ENCODE peak calls at places on chromosomes 3 and 15, in seven cellular contexts. One of them, this sample, is unnamed.
A peak's percentile ranks its signal among the peaks of the same experiment; 100 is the strongest.

GRCh38 chr3:143063018-143063417 is 56.6 kb upstream of the CHST2 start:
- DNase-seq in CD4-positive, CD25-positive, alpha-beta regulatory T cell: no peak
- DNase-seq in left cardiac atrium: no peak
- DNase-seq in hypothalamus: no peak
- DNase-seq in iris pigment epithelial cell: peak; percentile 63
- DNase-seq in Caki2: no peak
- DNase-seq in stimulated activated CD4-positive, alpha-beta T cell treated with anti-CD3 and anti-CD28 coated beads, Interleukin-4, amount 100 ng/mL, for 4 hours: no peak
- DNase-seq in this sample: no peak

GRCh38 chr3:33392703-33393125 is 47.5 kb downstream of the UBP1 start:
- DNase-seq in Caki2: peak; percentile 93
- DNase-seq in CD4-positive, CD25-positive, alpha-beta regulatory T cell: no peak
- DNase-seq in hypothalamus: no peak
- DNase-seq in iris pigment epithelial cell: peak; percentile 88
- DNase-seq in left cardiac atrium: no peak
- DNase-seq in stimulated activated CD4-positive, alpha-beta T cell treated with anti-CD3 and anti-CD28 coated beads, Interleukin-4, amount 100 ng/mL, for 4 hours: no peak
- DNase-seq in this sample: peak; percentile 97

GRCh38 chr3:51392301-51393095 is 1.4 kb downstream of the RBM15B start:
- DNase-seq in hypothalamus: no peak
- DNase-seq in iris pigment epithelial cell: no peak
- DNase-seq in stimulated activated CD4-positive, alpha-beta T cell treated with anti-CD3 and anti-CD28 coated beads, Interleukin-4, amount 100 ng/mL, for 4 hours: no peak
- DNase-seq in left cardiac atrium: peak; percentile 37
- DNase-seq in CD4-positive, CD25-positive, alpha-beta regulatory T cell: no peak
- DNase-seq in Caki2: no peak
- DNase-seq in this sample: no peak

GRCh38 chr3:139202226-139202958 is 141.4 kb upstream of the MRPS22 start:
- DNase-seq in iris pigment epithelial cell: peak; percentile 5
- DNase-seq in stimulated activated CD4-positive, alpha-beta T cell treated with anti-CD3 and anti-CD28 coated beads, Interleukin-4, amount 100 ng/mL, for 4 hours: no peak
- DNase-seq in CD4-positive, CD25-positive, alpha-beta regulatory T cell: peak; percentile 21
- DNase-seq in Caki2: no peak
- DNase-seq in hypothalamus: peak; percentile 14
- DNase-seq in left cardiac atrium: no peak
- DNase-seq in this sample: peak; percentile 83

GRCh38 chr3:125266976-125267375 is 54.4 kb upstream of the SLC12A8 start:
- DNase-seq in left cardiac atrium: no peak
- DNase-seq in hypothalamus: no peak
- DNase-seq in stimulated activated CD4-positive, alpha-beta T cell treated with anti-CD3 and anti-CD28 coated beads, Interleukin-4, amount 100 ng/mL, for 4 hours: no peak
- DNase-seq in Caki2: no peak
- DNase-seq in CD4-positive, CD25-positive, alpha-beta regulatory T cell: no peak
- DNase-seq in iris pigment epithelial cell: no peak
- DNase-seq in this sample: no peak

GRCh38 chr3:102466001-102466400 is 31.2 kb downstream of the ZPLD1 start:
- DNase-seq in Caki2: no peak
- DNase-seq in iris pigment epithelial cell: no peak
- DNase-seq in stimulated activated CD4-positive, alpha-beta T cell treated with anti-CD3 and anti-CD28 coated beads, Interleukin-4, amount 100 ng/mL, for 4 hours: no peak
- DNase-seq in CD4-positive, CD25-positive, alpha-beta regulatory T cell: no peak
- DNase-seq in hypothalamus: no peak
- DNase-seq in left cardiac atrium: no peak
- DNase-seq in this sample: no peak

GRCh38 chr3:111592143-111592542 is 3.0 kb downstream of the ZBED2 start:
- DNase-seq in iris pigment epithelial cell: peak; percentile 30
- DNase-seq in CD4-positive, CD25-positive, alpha-beta regulatory T cell: no peak
- DNase-seq in stimulated activated CD4-positive, alpha-beta T cell treated with anti-CD3 and anti-CD28 coated beads, Interleukin-4, amount 100 ng/mL, for 4 hours: no peak
- DNase-seq in Caki2: no peak
- DNase-seq in left cardiac atrium: no peak
- DNase-seq in hypothalamus: no peak
- DNase-seq in this sample: no peak

GRCh38 chr15:94451461-94451860 is 220.1 kb downstream of the MCTP2 start:
- DNase-seq in CD4-positive, CD25-positive, alpha-beta regulatory T cell: no peak
- DNase-seq in hypothalamus: no peak
- DNase-seq in stimulated activated CD4-positive, alpha-beta T cell treated with anti-CD3 and anti-CD28 coated beads, Interleukin-4, amount 100 ng/mL, for 4 hours: no peak
- DNase-seq in Caki2: no peak
- DNase-seq in left cardiac atrium: no peak
- DNase-seq in iris pigment epithelial cell: no peak
- DNase-seq in this sample: no peak

GRCh38 chr3:112437146-112438022 is 61.9 kb downstream of the BTLA start:
- DNase-seq in Caki2: no peak
- DNase-seq in stimulated activated CD4-positive, alpha-beta T cell treated with anti-CD3 and anti-CD28 coated beads, Interleukin-4, amount 100 ng/mL, for 4 hours: no peak
- DNase-seq in CD4-positive, CD25-positive, alpha-beta regulatory T cell: peak; percentile 49
- DNase-seq in iris pigment epithelial cell: peak; percentile 68
- DNase-seq in hypothalamus: no peak
- DNase-seq in left cardiac atrium: no peak
- DNase-seq in this sample: peak; percentile 38

GRCh38 chr3:17431004-17431403 is 311.4 kb downstream of the TBC1D5 start:
- DNase-seq in hypothalamus: no peak
- DNase-seq in stimulated activated CD4-positive, alpha-beta T cell treated with anti-CD3 and anti-CD28 coated beads, Interleukin-4, amount 100 ng/mL, for 4 hours: no peak
- DNase-seq in iris pigment epithelial cell: peak; percentile 59
- DNase-seq in Caki2: peak; percentile 22
- DNase-seq in left cardiac atrium: no peak
- DNase-seq in CD4-positive, CD25-positive, alpha-beta regulatory T cell: peak; percentile 19
- DNase-seq in this sample: peak; percentile 35

GRCh38 chr15:40103124-40103858 is 5.4 kb downstream of the BMF start:
- DNase-seq in CD4-positive, CD25-positive, alpha-beta regulatory T cell: no peak
- DNase-seq in iris pigment epithelial cell: peak; percentile 80
- DNase-seq in hypothalamus: peak; percentile 81
- DNase-seq in left cardiac atrium: peak; percentile 79
- DNase-seq in stimulated activated CD4-positive, alpha-beta T cell treated with anti-CD3 and anti-CD28 coated beads, Interleukin-4, amount 100 ng/mL, for 4 hours: no peak
- DNase-seq in Caki2: peak; percentile 70
- DNase-seq in this sample: peak; percentile 87

GRCh38 chr3:44058022-44058867 is 183.4 kb upstream of the TOPAZ1 start:
- DNase-seq in Caki2: no peak
- DNase-seq in left cardiac atrium: no peak
- DNase-seq in stimulated activated CD4-positive, alpha-beta T cell treated with anti-CD3 and anti-CD28 coated beads, Interleukin-4, amount 100 ng/mL, for 4 hours: peak; percentile 83
- DNase-seq in iris pigment epithelial cell: peak; percentile 46
- DNase-seq in CD4-positive, CD25-positive, alpha-beta regulatory T cell: peak; percentile 15
- DNase-seq in hypothalamus: no peak
- DNase-seq in this sample: peak; percentile 60

GRCh38 chr3:179801831-179802230 is 149.0 kb downstream of the USP13 start:
- DNase-seq in stimulated activated CD4-positive, alpha-beta T cell treated with anti-CD3 and anti-CD28 coated beads, Interleukin-4, amount 100 ng/mL, for 4 hours: no peak
- DNase-seq in CD4-positive, CD25-positive, alpha-beta regulatory T cell: no peak
- DNase-seq in left cardiac atrium: no peak
- DNase-seq in iris pigment epithelial cell: peak; percentile 41
- DNase-seq in hypothalamus: no peak
- DNase-seq in Caki2: no peak
- DNase-seq in this sample: peak; percentile 5

GRCh38 chr15:44715142-44715796 is 4.0 kb downstream of the B2M start:
- DNase-seq in Caki2: no peak
- DNase-seq in left cardiac atrium: no peak
- DNase-seq in hypothalamus: no peak
- DNase-seq in CD4-positive, CD25-positive, alpha-beta regulatory T cell: peak; percentile 64
- DNase-seq in iris pigment epithelial cell: no peak
- DNase-seq in stimulated activated CD4-positive, alpha-beta T cell treated with anti-CD3 and anti-CD28 coated beads, Interleukin-4, amount 100 ng/mL, for 4 hours: no peak
- DNase-seq in this sample: no peak

GRCh38 chr3:109384164-109384563 is 46.8 kb upstream of the DPPA4 start:
- DNase-seq in iris pigment epithelial cell: no peak
- DNase-seq in Caki2: peak; percentile 54
- DNase-seq in CD4-positive, CD25-positive, alpha-beta regulatory T cell: no peak
- DNase-seq in hypothalamus: no peak
- DNase-seq in stimulated activated CD4-positive, alpha-beta T cell treated with anti-CD3 and anti-CD28 coated beads, Interleukin-4, amount 100 ng/mL, for 4 hours: no peak
- DNase-seq in left cardiac atrium: no peak
- DNase-seq in this sample: no peak

GRCh38 chr3:51319271-51319670 is 65.8 kb upstream of the MANF start:
- DNase-seq in left cardiac atrium: no peak
- DNase-seq in iris pigment epithelial cell: no peak
- DNase-seq in CD4-positive, CD25-positive, alpha-beta regulatory T cell: no peak
- DNase-seq in hypothalamus: no peak
- DNase-seq in Caki2: no peak
- DNase-seq in stimulated activated CD4-positive, alpha-beta T cell treated with anti-CD3 and anti-CD28 coated beads, Interleukin-4, amount 100 ng/mL, for 4 hours: no peak
- DNase-seq in this sample: peak; percentile 20

GRCh38 chr3:122394173-122394572 is 10.2 kb downstream of the FAM162A start:
- DNase-seq in left cardiac atrium: no peak
- DNase-seq in stimulated activated CD4-positive, alpha-beta T cell treated with anti-CD3 and anti-CD28 coated beads, Interleukin-4, amount 100 ng/mL, for 4 hours: no peak
- DNase-seq in iris pigment epithelial cell: peak; percentile 28
- DNase-seq in CD4-positive, CD25-positive, alpha-beta regulatory T cell: no peak
- DNase-seq in Caki2: no peak
- DNase-seq in hypothalamus: no peak
- DNase-seq in this sample: no peak

GRCh38 chr15:78599189-78599588 is 21.6 kb downstream of the CHRNA3 start:
- DNase-seq in stimulated activated CD4-positive, alpha-beta T cell treated with anti-CD3 and anti-CD28 coated beads, Interleukin-4, amount 100 ng/mL, for 4 hours: no peak
- DNase-seq in left cardiac atrium: no peak
- DNase-seq in CD4-positive, CD25-positive, alpha-beta regulatory T cell: no peak
- DNase-seq in Caki2: no peak
- DNase-seq in iris pigment epithelial cell: no peak
- DNase-seq in hypothalamus: no peak
- DNase-seq in this sample: no peak

GRCh38 chr3:150495149-150495548 is 51.1 kb downstream of the SERP1 start:
- DNase-seq in Caki2: no peak
- DNase-seq in left cardiac atrium: no peak
- DNase-seq in iris pigment epithelial cell: peak; percentile 17
- DNase-seq in hypothalamus: no peak
- DNase-seq in CD4-positive, CD25-positive, alpha-beta regulatory T cell: no peak
- DNase-seq in stimulated activated CD4-positive, alpha-beta T cell treated with anti-CD3 and anti-CD28 coated beads, Interleukin-4, amount 100 ng/mL, for 4 hours: no peak
- DNase-seq in this sample: no peak

GRCh38 chr3:127822836-127823589 is 698 bp upstream of the MGLL start:
- DNase-seq in hypothalamus: no peak
- DNase-seq in CD4-positive, CD25-positive, alpha-beta regulatory T cell: no peak
- DNase-seq in left cardiac atrium: peak; percentile 75
- DNase-seq in Caki2: peak; percentile 26
- DNase-seq in iris pigment epithelial cell: no peak
- DNase-seq in stimulated activated CD4-positive, alpha-beta T cell treated with anti-CD3 and anti-CD28 coated beads, Interleukin-4, amount 100 ng/mL, for 4 hours: no peak
- DNase-seq in this sample: peak; percentile 50

GRCh38 chr3:185866995-185867394 is 42.2 kb upstream of the IGF2BP2 start:
- DNase-seq in iris pigment epithelial cell: no peak
- DNase-seq in CD4-positive, CD25-positive, alpha-beta regulatory T cell: no peak
- DNase-seq in Caki2: no peak
- DNase-seq in hypothalamus: no peak
- DNase-seq in left cardiac atrium: no peak
- DNase-seq in stimulated activated CD4-positive, alpha-beta T cell treated with anti-CD3 and anti-CD28 coated beads, Interleukin-4, amount 100 ng/mL, for 4 hours: no peak
- DNase-seq in this sample: no peak

GRCh38 chr15:99536422-99537033 is 29.3 kb upstream of the MEF2A start:
- DNase-seq in iris pigment epithelial cell: peak; percentile 27
- DNase-seq in hypothalamus: peak; percentile 44
- DNase-seq in CD4-positive, CD25-positive, alpha-beta regulatory T cell: no peak
- DNase-seq in stimulated activated CD4-positive, alpha-beta T cell treated with anti-CD3 and anti-CD28 coated beads, Interleukin-4, amount 100 ng/mL, for 4 hours: no peak
- DNase-seq in left cardiac atrium: peak; percentile 76
- DNase-seq in Caki2: peak; percentile 69
- DNase-seq in this sample: peak; percentile 89

GRCh38 chr15:100842756-100843730 is 36.6 kb upstream of the ALDH1A3 start:
- DNase-seq in CD4-positive, CD25-positive, alpha-beta regulatory T cell: no peak
- DNase-seq in Caki2: no peak
- DNase-seq in left cardiac atrium: no peak
- DNase-seq in hypothalamus: no peak
- DNase-seq in stimulated activated CD4-positive, alpha-beta T cell treated with anti-CD3 and anti-CD28 coated beads, Interleukin-4, amount 100 ng/mL, for 4 hours: no peak
- DNase-seq in iris pigment epithelial cell: peak; percentile 82
- DNase-seq in this sample: no peak

GRCh38 chr3:174270841-174271240 is 588.3 kb upstream of the NAALADL2 start:
- DNase-seq in stimulated activated CD4-positive, alpha-beta T cell treated with anti-CD3 and anti-CD28 coated beads, Interleukin-4, amount 100 ng/mL, for 4 hours: no peak
- DNase-seq in iris pigment epithelial cell: peak; percentile 59
- DNase-seq in left cardiac atrium: no peak
- DNase-seq in Caki2: peak; percentile 11
- DNase-seq in CD4-positive, CD25-positive, alpha-beta regulatory T cell: no peak
- DNase-seq in hypothalamus: no peak
- DNase-seq in this sample: peak; percentile 80

GRCh38 chr3:107241217-107241616 is 136.0 kb upstream of the CCDC54 start:
- DNase-seq in left cardiac atrium: peak; percentile 37
- DNase-seq in CD4-positive, CD25-positive, alpha-beta regulatory T cell: peak; percentile 16
- DNase-seq in hypothalamus: peak; percentile 48
- DNase-seq in iris pigment epithelial cell: peak; percentile 29
- DNase-seq in Caki2: peak; percentile 35
- DNase-seq in stimulated activated CD4-positive, alpha-beta T cell treated with anti-CD3 and anti-CD28 coated beads, Interleukin-4, amount 100 ng/mL, for 4 hours: no peak
- DNase-seq in this sample: peak; percentile 46

This sample was measured in LHCN-M2.